ENCODE peak calls at places on chromosome 6, in seven cellular contexts. One of them, this sample, is unnamed.

GRCh38 chr6:89895273-89895874 is 1.1 kb downstream of the GJA10 start:
- DNase-seq in A549: peak
- DNase-seq in astrocyte: peak
- DNase-seq in GM12865: no peak
- DNase-seq in stomach: no peak
- DNase-seq in GM12864: no peak
- DNase-seq in pancreas: no peak
- DNase-seq in this sample: peak

GRCh38 chr6:36195471-36196048 is 984 bp upstream of the BRPF3 start:
- DNase-seq in A549: no peak
- DNase-seq in astrocyte: no peak
- DNase-seq in GM12865: no peak
- DNase-seq in stomach: no peak
- DNase-seq in GM12864: no peak
- DNase-seq in pancreas: no peak
- DNase-seq in this sample: no peak

GRCh38 chr6:20882014-20882413 is 347.8 kb downstream of the CDKAL1 start:
- DNase-seq in A549: no peak
- DNase-seq in astrocyte: no peak
- DNase-seq in GM12865: no peak
- DNase-seq in stomach: no peak
- DNase-seq in GM12864: no peak
- DNase-seq in pancreas: no peak
- DNase-seq in this sample: no peak

GRCh38 chr6:47714802-47715201 is 16.4 kb downstream of the ADGRF4 start:
- DNase-seq in A549: no peak
- DNase-seq in astrocyte: no peak
- DNase-seq in GM12865: no peak
- DNase-seq in stomach: no peak
- DNase-seq in GM12864: no peak
- DNase-seq in pancreas: no peak
- DNase-seq in this sample: no peak

GRCh38 chr6:89368107-89368506 is 15.6 kb upstream of the UBE2J1 start:
- DNase-seq in A549: peak
- DNase-seq in astrocyte: no peak
- DNase-seq in GM12865: peak
- DNase-seq in stomach: peak
- DNase-seq in GM12864: no peak
- DNase-seq in pancreas: peak
- DNase-seq in this sample: peak

GRCh38 chr6:73085362-73085975 is 139.8 kb downstream of the KHDC1L start:
- DNase-seq in A549: no peak
- DNase-seq in astrocyte: peak
- DNase-seq in GM12865: peak
- DNase-seq in stomach: no peak
- DNase-seq in GM12864: no peak
- DNase-seq in pancreas: no peak
- DNase-seq in this sample: no peak

GRCh38 chr6:136137008-136137689 is 113.0 kb downstream of the MTFR2 start:
- DNase-seq in A549: no peak
- DNase-seq in astrocyte: peak
- DNase-seq in GM12865: no peak
- DNase-seq in stomach: no peak
- DNase-seq in GM12864: no peak
- DNase-seq in pancreas: no peak
- DNase-seq in this sample: peak

GRCh38 chr6:39215640-39216158 is 13.6 kb downstream of the KCNK5 start:
- DNase-seq in A549: no peak
- DNase-seq in astrocyte: no peak
- DNase-seq in GM12865: peak
- DNase-seq in stomach: no peak
- DNase-seq in GM12864: no peak
- DNase-seq in pancreas: no peak
- DNase-seq in this sample: no peak

GRCh38 chr6:139545474-139546116 is 171.1 kb upstream of the CITED2 start:
- DNase-seq in A549: no peak
- DNase-seq in astrocyte: peak
- DNase-seq in GM12865: no peak
- DNase-seq in stomach: no peak
- DNase-seq in GM12864: no peak
- DNase-seq in pancreas: no peak
- DNase-seq in this sample: peak

GRCh38 chr6:97068211-97068610 is 143.7 kb downstream of the KLHL32 start:
- DNase-seq in A549: peak
- DNase-seq in astrocyte: peak
- DNase-seq in GM12865: peak
- DNase-seq in stomach: no peak
- DNase-seq in GM12864: no peak
- DNase-seq in pancreas: no peak
- DNase-seq in this sample: peak

GRCh38 chr6:162343902-162344226 is 383.7 kb downstream of the PRKN start:
- DNase-seq in A549: no peak
- DNase-seq in astrocyte: peak
- DNase-seq in GM12865: no peak
- DNase-seq in stomach: no peak
- DNase-seq in GM12864: no peak
- DNase-seq in pancreas: peak
- DNase-seq in this sample: no peak
- H3K4me3 ChIP-seq in A549: no peak
- H3K4me3 ChIP-seq in astrocyte: no peak
- H3K4me3 ChIP-seq in GM12865: no peak
- H3K4me3 ChIP-seq in stomach: no peak
- H3K4me3 ChIP-seq in GM12864: no peak
- H3K4me3 ChIP-seq in pancreas: no peak
- H3K4me3 ChIP-seq in this sample: no peak

DNA sequence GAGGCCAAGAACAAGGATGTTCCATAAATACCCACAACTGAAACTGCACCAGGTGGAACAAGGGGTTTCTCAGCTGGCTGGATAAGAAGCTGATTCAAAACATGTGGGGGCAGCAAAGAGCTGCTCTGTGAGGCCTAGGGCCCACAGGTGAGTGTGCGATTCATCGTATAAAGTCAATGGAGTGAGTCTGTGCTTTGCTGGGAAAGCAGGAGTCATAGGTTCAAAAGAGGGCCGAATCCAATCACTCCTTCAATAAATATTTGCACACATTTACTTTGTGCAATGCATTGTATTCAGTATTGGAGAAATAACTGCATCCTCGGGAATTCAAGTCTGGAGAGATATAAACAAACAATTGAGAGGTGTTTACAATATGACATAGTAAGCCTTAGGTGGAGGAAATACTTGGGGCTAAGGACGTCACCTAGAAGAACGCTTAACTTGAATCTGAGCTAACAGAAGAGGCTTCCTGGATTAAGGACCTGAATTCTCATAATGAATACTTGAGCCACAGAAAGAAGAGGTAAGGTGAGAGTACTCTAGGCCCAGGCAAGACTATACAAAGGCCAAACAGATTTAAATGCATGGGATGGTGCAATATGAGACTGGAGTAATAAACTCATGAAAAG is 83.7 kb upstream of the TMEM30A start:
- DNase-seq in A549: peak
- DNase-seq in astrocyte: no peak
- DNase-seq in GM12865: peak
- DNase-seq in stomach: peak
- DNase-seq in GM12864: no peak
- DNase-seq in pancreas: peak
- DNase-seq in this sample: peak
- TF ChIP-seq CTCF in A549: peak
- TF ChIP-seq CTCF in astrocyte: peak
- TF ChIP-seq CTCF in GM12865: peak
- TF ChIP-seq CTCF in stomach: peak
- TF ChIP-seq CTCF in GM12864: peak
- TF ChIP-seq CTCF in pancreas: no peak
- TF ChIP-seq CTCF in this sample: peak

DNA sequence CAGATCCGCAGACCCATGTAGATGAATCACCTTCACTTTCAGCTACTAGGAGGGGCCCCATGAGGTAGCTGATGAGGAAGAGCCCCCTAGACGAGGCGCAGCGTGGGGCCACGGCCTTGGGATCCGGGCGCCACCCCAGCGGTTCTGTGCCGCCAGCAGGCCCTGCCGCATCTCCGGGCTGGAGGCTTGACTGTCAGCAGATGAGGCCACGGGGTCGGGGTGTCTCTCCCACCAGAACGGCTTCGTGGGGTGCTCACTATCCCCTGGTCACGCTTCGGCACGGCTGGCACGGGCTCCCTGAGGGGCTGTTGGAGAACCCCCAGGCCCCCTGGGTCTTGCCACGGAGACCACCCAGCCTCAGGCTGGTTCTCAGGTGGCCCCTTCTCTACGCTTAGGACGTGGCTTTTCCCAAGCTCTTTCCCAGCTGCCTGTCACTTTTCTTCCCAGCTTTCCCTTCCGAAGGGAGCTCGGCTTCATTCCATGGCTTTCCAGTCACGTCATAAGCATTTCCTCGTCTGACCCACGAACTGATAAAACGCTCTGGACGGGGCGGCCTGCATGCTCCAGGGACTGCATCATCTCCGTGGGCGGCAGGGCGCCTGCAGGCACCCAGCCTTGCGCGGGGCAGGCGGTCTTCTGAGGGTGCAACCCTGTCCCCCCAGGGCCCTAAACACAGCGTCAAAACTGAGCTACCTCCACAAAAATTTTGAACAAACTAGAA is 85.9 kb downstream of the THBS2 start:
- DNase-seq in A549: no peak
- DNase-seq in astrocyte: peak
- DNase-seq in GM12865: no peak
- DNase-seq in stomach: peak
- DNase-seq in GM12864: no peak
- DNase-seq in pancreas: no peak
- DNase-seq in this sample: peak
- H3K4me3 ChIP-seq in A549: no peak
- H3K4me3 ChIP-seq in astrocyte: no peak
- H3K4me3 ChIP-seq in GM12865: no peak
- H3K4me3 ChIP-seq in stomach: no peak
- H3K4me3 ChIP-seq in GM12864: no peak
- H3K4me3 ChIP-seq in pancreas: no peak
- H3K4me3 ChIP-seq in this sample: no peak

DNA sequence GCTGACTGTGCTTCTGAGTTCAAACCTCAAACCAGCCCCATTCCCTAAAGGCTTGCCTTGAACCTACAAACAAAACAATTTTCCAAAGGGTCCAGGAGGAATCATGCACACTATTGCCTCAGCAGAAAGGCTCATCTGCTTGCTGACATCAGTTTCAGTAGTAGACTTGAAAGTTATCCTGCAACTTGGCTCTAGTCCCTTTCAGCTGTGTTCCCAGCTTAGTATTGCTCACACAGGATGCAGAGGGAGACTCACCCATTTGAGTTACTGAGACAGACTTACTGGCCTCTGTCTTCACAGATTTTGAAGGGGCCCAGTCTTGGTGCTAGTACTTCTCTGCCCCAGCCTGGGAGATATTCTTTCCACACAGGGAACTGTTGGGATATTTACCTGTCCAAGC is 38.5 kb upstream of the TFB1M start:
- DNase-seq in A549: no peak
- DNase-seq in astrocyte: peak
- DNase-seq in GM12865: peak
- DNase-seq in stomach: no peak
- DNase-seq in GM12864: no peak
- DNase-seq in pancreas: no peak
- DNase-seq in this sample: peak
- TF ChIP-seq CTCF in A549: no peak
- TF ChIP-seq CTCF in astrocyte: no peak
- TF ChIP-seq CTCF in GM12865: no peak
- TF ChIP-seq CTCF in stomach: no peak
- TF ChIP-seq CTCF in GM12864: no peak
- TF ChIP-seq CTCF in pancreas: no peak
- TF ChIP-seq CTCF in this sample: no peak

GRCh38 chr6:49553353-49553752 is 2.9 kb downstream of the C6orf141 start:
- DNase-seq in A549: peak
- DNase-seq in astrocyte: peak
- DNase-seq in GM12865: no peak
- DNase-seq in stomach: no peak
- DNase-seq in GM12864: no peak
- DNase-seq in pancreas: no peak
- DNase-seq in this sample: peak
- H3K4me3 ChIP-seq in A549: peak
- H3K4me3 ChIP-seq in astrocyte: no peak
- H3K4me3 ChIP-seq in GM12865: no peak
- H3K4me3 ChIP-seq in stomach: no peak
- H3K4me3 ChIP-seq in GM12864: no peak
- H3K4me3 ChIP-seq in pancreas: no peak
- H3K4me3 ChIP-seq in this sample: no peak

GRCh38 chr6:158799051-158799792 is 19.9 kb downstream of the EZR start:
- DNase-seq in A549: peak
- DNase-seq in astrocyte: peak
- DNase-seq in GM12865: no peak
- DNase-seq in stomach: peak
- DNase-seq in GM12864: no peak
- DNase-seq in pancreas: peak
- DNase-seq in this sample: peak
- TF ChIP-seq CTCF in A549: peak
- TF ChIP-seq CTCF in astrocyte: peak
- TF ChIP-seq CTCF in GM12865: no peak
- TF ChIP-seq CTCF in stomach: peak
- TF ChIP-seq CTCF in GM12864: peak
- TF ChIP-seq CTCF in pancreas: no peak
- TF ChIP-seq CTCF in this sample: no peak

DNA sequence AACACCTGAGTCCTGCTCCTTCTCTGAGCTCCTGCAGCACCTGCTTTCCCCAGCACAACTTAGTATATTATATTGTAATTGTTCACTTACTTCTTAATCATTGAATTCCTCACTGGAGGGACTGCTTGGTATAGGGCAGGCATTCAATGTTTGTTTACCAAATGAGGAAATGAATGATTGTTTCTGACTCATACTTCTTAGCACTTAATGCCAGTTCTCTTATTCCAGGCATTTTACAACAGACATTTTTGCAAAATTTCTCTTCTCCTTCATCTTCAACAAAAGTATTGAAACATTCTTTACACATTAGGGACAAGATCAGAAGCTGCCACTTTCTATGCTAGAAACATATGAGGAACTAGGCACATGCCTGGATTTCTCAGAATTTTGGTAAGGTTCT is 119.4 kb downstream of the TBX18 start:
- DNase-seq in A549: peak
- DNase-seq in astrocyte: peak
- DNase-seq in GM12865: no peak
- DNase-seq in stomach: no peak
- DNase-seq in GM12864: no peak
- DNase-seq in pancreas: no peak
- DNase-seq in this sample: peak
- H3K4me3 ChIP-seq in A549: no peak
- H3K4me3 ChIP-seq in astrocyte: no peak
- H3K4me3 ChIP-seq in GM12865: no peak
- H3K4me3 ChIP-seq in stomach: no peak
- H3K4me3 ChIP-seq in GM12864: no peak
- H3K4me3 ChIP-seq in pancreas: no peak
- H3K4me3 ChIP-seq in this sample: no peak